ENCODE peak calls at places on chromosomes 12 and 14, in seven cellular contexts. E is neuronal stem cell, P is IMR-90, B is mesenchymal stem cell, D is trophoblast cell, Q is mesendoderm, V is H1. X is an unnamed sample.

GRCh38 chr14:90109858-90110257 is 48.1 kb downstream of the KCNK13 start:
- DNase-seq in E (no peak), P (no peak), B (no peak), D (peak), Q (peak), V (peak), X (peak)

GRCh38 chr12:64808110-64808509 is 16.3 kb upstream of the TBC1D30 start:
- DNase-seq in E (no peak), P (no peak), B (no peak), D (no peak), Q (no peak), V (no peak), X (no peak)

GRCh38 chr14:91164676-91165075 is 50.8 kb downstream of the DGLUCY start:
- DNase-seq in E (no peak), P (no peak), B (no peak), D (peak), Q (no peak), V (no peak), X (no peak)

GRCh38 chr14:96051642-96052540 is 12.7 kb downstream of the C14orf132 start:
- DNase-seq in E (no peak), P (peak), B (no peak), D (no peak), Q (peak), V (no peak), X (peak)

GRCh38 chr14:102219316-102219715 is 79.6 kb downstream of the WDR20 start:
- DNase-seq in E (no peak), P (no peak), B (no peak), D (no peak), Q (no peak), V (no peak), X (no peak)

GRCh38 chr14:52327374-52328226 is 13.5 kb downstream of the PTGER2 start:
- DNase-seq in E (no peak), P (peak), B (peak), D (no peak), Q (no peak), V (no peak), X (no peak)

GRCh38 chr14:101965796-101966718 is 1.7 kb downstream of the DYNC1H1 start:
- DNase-seq in E (no peak), P (no peak), B (peak), D (no peak), Q (no peak), V (no peak), X (no peak)

GRCh38 chr12:47165934-47166333 is 86.2 kb upstream of the AMIGO2 start:
- DNase-seq in E (no peak), P (no peak), B (no peak), D (no peak), Q (peak), V (no peak), X (no peak)

GRCh38 chr14:73472182-73473114 is 14.1 kb upstream of the NUMB start:
- DNase-seq in E (peak), P (peak), B (peak), D (no peak), Q (peak), V (no peak), X (no peak)

GRCh38 chr14:48748151-48748550 is 838.0 kb downstream of the RPS29 start:
- DNase-seq in E (no peak), P (no peak), B (no peak), D (no peak), Q (peak), V (no peak), X (no peak)

GRCh38 chr12:94650143-94651056 is at the start of gene TMCC3:
- DNase-seq in E (peak), P (no peak), B (peak), D (peak), Q (peak), V (no peak), X (peak)

GRCh38 chr12:128966411-128966810 is 113.1 kb downstream of the GLT1D1 start:
- DNase-seq in E (no peak), P (no peak), B (no peak), D (no peak), Q (no peak), V (no peak), X (no peak)

GRCh38 chr14:104509673-104510072 is 69.9 kb upstream of the C14orf180 start:
- DNase-seq in E (no peak), P (no peak), B (no peak), D (no peak), Q (no peak), V (no peak), X (peak)

GRCh38 chr14:100576091-100577085 is 10.8 kb downstream of the BEGAIN start:
- DNase-seq in E (no peak), P (no peak), B (no peak), D (no peak), Q (no peak), V (no peak), X (no peak)

GRCh38 chr14:105093426-105094192 is 28.4 kb upstream of the GPR132 start:
- DNase-seq in E (peak), P (peak), B (peak), D (peak), Q (peak), V (peak), X (peak)

GRCh38 chr12:6073426-6073825 is 51.0 kb downstream of the VWF start:
- DNase-seq in E (no peak), P (no peak), B (no peak), D (no peak), Q (no peak), V (no peak), X (no peak)

GRCh38 chr12:109779382-109779781 is 53.8 kb downstream of the TRPV4 start:
- DNase-seq in E (no peak), P (no peak), B (peak), D (no peak), Q (peak), V (no peak), X (peak)

GRCh38 chr14:60561845-60562746 is 53.1 kb downstream of the SIX6 start:
- DNase-seq in E (peak), P (peak), B (peak), D (peak), Q (peak), V (peak), X (peak)

GRCh38 chr14:104895786-104896642 is 28.7 kb upstream of the PLD4 start:
- DNase-seq in E (no peak), P (no peak), B (no peak), D (no peak), Q (no peak), V (no peak), X (peak)

GRCh38 chr12:55722948-55723347 is 2.8 kb downstream of the RDH5 start:
- DNase-seq in E (no peak), P (no peak), B (no peak), D (no peak), Q (no peak), V (no peak), X (no peak)

GRCh38 chr14:95226801-95227200 is 69.5 kb upstream of the DICER1 start:
- DNase-seq in E (no peak), P (no peak), B (no peak), D (no peak), Q (no peak), V (no peak), X (no peak)

GRCh38 chr12:101945361-101946232 is 68.2 kb downstream of the DRAM1 start:
- DNase-seq in E (no peak), P (peak), B (peak), D (no peak), Q (no peak), V (no peak), X (no peak)

GRCh38 chr12:75721231-75721641 is 209.8 kb upstream of the KRR1 start:
- DNase-seq in E (no peak), P (peak), B (no peak), D (no peak), Q (no peak), V (no peak), X (no peak)

GRCh38 chr12:92566448-92567040 is 136.2 kb upstream of the PLEKHG7 start:
- DNase-seq in E (no peak), P (no peak), B (no peak), D (no peak), Q (no peak), V (no peak), X (no peak)

GRCh38 chr12:95838125-95838524 is 20.6 kb upstream of the SNRPF start:
- DNase-seq in E (no peak), P (peak), B (no peak), D (no peak), Q (no peak), V (no peak), X (no peak)

GRCh38 chr12:53344824-53345485 is 8.8 kb upstream of the SP7 start:
- DNase-seq in E (peak), P (peak), B (peak), D (peak), Q (peak), V (no peak), X (peak)

GRCh38 chr14:75697371-75697770 is 36.3 kb downstream of the TTLL5 start:
- DNase-seq in E (no peak), P (no peak), B (no peak), D (no peak), Q (no peak), V (no peak), X (no peak)

GRCh38 chr14:35410858-35411257 is 6.3 kb upstream of the NFKBIA start:
- DNase-seq in E (no peak), P (no peak), B (no peak), D (no peak), Q (no peak), V (no peak), X (no peak)

GRCh38 chr12:27024291-27024690 is 1.9 kb downstream of the MED21 start:
- DNase-seq in E (no peak), P (peak), B (no peak), D (no peak), Q (no peak), V (no peak), X (no peak)

GRCh38 chr14:98931126-98931525 is 340.9 kb downstream of the BCL11B start:
- DNase-seq in E (no peak), P (no peak), B (no peak), D (no peak), Q (no peak), V (no peak), X (no peak)

GRCh38 chr14:74973003-74973614 is 17.7 kb upstream of the PGF start:
- DNase-seq in E (no peak), P (peak), B (no peak), D (no peak), Q (no peak), V (no peak), X (no peak)

GRCh38 chr12:19482551-19483109 is 43.3 kb downstream of the AEBP2 start:
- DNase-seq in E (no peak), P (no peak), B (peak), D (no peak), Q (peak), V (no peak), X (peak)

GRCh38 chr12:4910502-4911315 is 1.0 kb downstream of the KCNA1 start:
- DNase-seq in E (no peak), P (no peak), B (no peak), D (no peak), Q (no peak), V (no peak), X (peak)

GRCh38 chr12:9820281-9820930 is 6.9 kb upstream of the KLRF1 start:
- DNase-seq in E (no peak), P (no peak), B (no peak), D (no peak), Q (no peak), V (no peak), X (no peak)
- H2BK5ac ChIP-seq in E (no peak), P (no peak), B (no peak), D (no peak), Q (no peak), V (no peak), X (no peak)

GRCh38 chr12:97404549-97404948 is 58.1 kb upstream of the RMST start:
- DNase-seq in E (peak), P (peak), B (peak), D (peak), Q (peak), V (no peak), X (peak)

GRCh38 chr12:97408363-97408762 is 54.2 kb upstream of the RMST start:
- DNase-seq in E (no peak), P (no peak), B (no peak), D (no peak), Q (no peak), V (no peak), X (no peak)

GRCh38 chr12:97404093-97404492 is 58.5 kb upstream of the RMST start:
- DNase-seq in E (no peak), P (no peak), B (no peak), D (no peak), Q (no peak), V (no peak), X (no peak)
- H2BK5ac ChIP-seq in E (no peak), P (no peak), B (no peak), D (no peak), Q (no peak), V (no peak), X (no peak)

GRCh38 chr14:33790996-33791395 is 159.9 kb downstream of the EGLN3 start:
- DNase-seq in E (no peak), P (no peak), B (no peak), D (no peak), Q (no peak), V (no peak), X (no peak)
- H2BK5ac ChIP-seq in E (no peak), P (no peak), B (no peak), D (no peak), Q (no peak), V (no peak), X (no peak)

GRCh38 chr14:65198346-65198745 is 96.0 kb upstream of the MAX start:
- DNase-seq in E (no peak), P (no peak), B (no peak), D (no peak), Q (no peak), V (no peak), X (no peak)
- H2BK5ac ChIP-seq in E (no peak), P (no peak), B (no peak), D (no peak), Q (no peak), V (no peak), X (no peak)

X was measured in H9.